ENCODE peak calls at places on chromosomes 3 and 15, in six cellular contexts. A is SK-N-SH, X is H1, B is neural progenitor cell, Y is MM.1S, E is mammary epithelial cell. V is an unnamed sample.

GRCh38 chr15:68552773-68553172 is 26.0 kb upstream of the CORO2B start:
- DNase-seq in A (no peak), X (no peak), B (no peak), Y (no peak), E (no peak), V (no peak)

GRCh38 chr15:85826756-85827515 is 32.2 kb upstream of the KLHL25 start:
- DNase-seq in A (no peak), X (no peak), B (no peak), Y (no peak), E (peak; percentile 24), V (no peak)

GRCh38 chr15:49379996-49380395 is 43.0 kb upstream of the FGF7 start:
- DNase-seq in A (no peak), X (no peak), B (no peak), Y (no peak), E (no peak), V (no peak)

GRCh38 chr3:194941956-194942483 is 256.3 kb downstream of the FAM43A start:
- DNase-seq in A (no peak), X (peak; percentile 28), B (no peak), Y (no peak), E (no peak), V (no peak)

GRCh38 chr15:66935121-66935520 is 130.3 kb upstream of the SMAD3 start:
- DNase-seq in A (no peak), X (no peak), B (no peak), Y (no peak), E (no peak), V (no peak)

GRCh38 chr3:184651945-184652344 is 59.9 kb downstream of the MAGEF1 start:
- DNase-seq in A (no peak), X (no peak), B (no peak), Y (no peak), E (peak; percentile 97), V (no peak)

GRCh38 chr15:68465861-68466560 is 34.0 kb upstream of the ITGA11 start:
- DNase-seq in A (no peak), X (no peak), B (no peak), Y (no peak), E (no peak), V (no peak)

GRCh38 chr3:98561727-98562521 is 30.1 kb downstream of the GPR15 start:
- DNase-seq in A (no peak), X (no peak), B (no peak), Y (no peak), E (peak; percentile 43), V (no peak)

GRCh38 chr15:89971592-89971997 is 29.5 kb upstream of the ZNF710 start:
- DNase-seq in A (peak; percentile 80), X (peak; percentile 90), B (peak; percentile 87), Y (peak; percentile 85), E (peak; percentile 39), V (peak; percentile 78)

GRCh38 chr3:128170866-128171516 is 17.7 kb downstream of the EEFSEC start:
- DNase-seq in A (peak; percentile 80), X (no peak), B (peak; percentile 79), Y (no peak), E (peak; percentile 61), V (peak; percentile 23)

GRCh38 chr15:45095661-45096060 is 18.3 kb downstream of the DUOX2 start:
- DNase-seq in A (no peak), X (no peak), B (no peak), Y (no peak), E (no peak), V (no peak)

GRCh38 chr15:74749832-74750231 is 1.2 kb downstream of the CYP1A2 start:
- DNase-seq in A (no peak), X (no peak), B (no peak), Y (no peak), E (no peak), V (no peak)

GRCh38 chr3:110436209-110436608 is 635.4 kb upstream of the NECTIN3 start:
- DNase-seq in A (no peak), X (no peak), B (no peak), Y (no peak), E (no peak), V (no peak)

GRCh38 chr3:165754219-165755007 is 82.8 kb downstream of the BCHE start:
- DNase-seq in A (no peak), X (no peak), B (no peak), Y (no peak), E (no peak), V (no peak)

GRCh38 chr3:42640771-42641370 is 12.6 kb upstream of the ZBTB47 start:
- DNase-seq in A (no peak), X (no peak), B (no peak), Y (no peak), E (peak; percentile 68), V (no peak)

GRCh38 chr15:64991536-64992135 is 1.9 kb upstream of the SPG21 start:
- DNase-seq in A (no peak), X (peak; percentile 2), B (no peak), Y (no peak), E (no peak), V (no peak)

GRCh38 chr3:138186216-138186615 is 885 bp upstream of the ARMC8 start:
- DNase-seq in A (no peak), X (no peak), B (peak; percentile 8), Y (no peak), E (peak; percentile 4), V (no peak)

GRCh38 chr3:195899701-195900425 is 8.5 kb downstream of the TNK2 start:
- DNase-seq in A (peak; percentile 25), X (no peak), B (no peak), Y (no peak), E (no peak), V (no peak)

GRCh38 chr15:99385865-99386264 is 134.6 kb downstream of the LRRC28 start:
- DNase-seq in A (no peak), X (no peak), B (no peak), Y (no peak), E (no peak), V (no peak)

GRCh38 chr15:25061808-25062550 is 107.2 kb downstream of the SNRPN start:
- DNase-seq in A (no peak), X (no peak), B (no peak), Y (no peak), E (no peak), V (no peak)

GRCh38 chr15:29774900-29775299 is 47.4 kb downstream of the TJP1 start:
- DNase-seq in A (no peak), X (no peak), B (no peak), Y (no peak), E (peak; percentile 81), V (no peak)

GRCh38 chr3:183296944-183297343 is 43.9 kb downstream of the B3GNT5 start:
- DNase-seq in A (no peak), X (no peak), B (no peak), Y (no peak), E (no peak), V (no peak)

GRCh38 chr3:186882125-186882524 is 39.6 kb downstream of the ADIPOQ start:
- DNase-seq in A (no peak), X (no peak), B (no peak), Y (no peak), E (no peak), V (no peak)

GRCh38 chr3:61574854-61575253 is 13.5 kb downstream of the PTPRG start:
- DNase-seq in A (no peak), X (peak; percentile 43), B (no peak), Y (no peak), E (peak; percentile 61), V (no peak)

GRCh38 chr3:129016366-129016724 is 15.2 kb downstream of the EFCC1 start:
- DNase-seq in A (no peak), X (no peak), B (no peak), Y (peak; percentile 59), E (no peak), V (peak; percentile 90)

GRCh38 chr15:72483279-72483678 is 9.1 kb downstream of the ARIH1 start:
- DNase-seq in A (no peak), X (no peak), B (no peak), Y (no peak), E (no peak), V (no peak)

GRCh38 chr3:149727676-149728075 is 24.6 kb downstream of the COMMD2 start:
- DNase-seq in A (no peak), X (no peak), B (no peak), Y (no peak), E (no peak), V (no peak)

GRCh38 chr15:33242669-33243191 is 48.2 kb upstream of the FMN1 start:
- DNase-seq in A (peak; percentile 25), X (no peak), B (peak; percentile 58), Y (peak; percentile 18), E (peak; percentile 86), V (peak; percentile 44)

GRCh38 chr3:20049275-20049674 is 9.0 kb downstream of the KAT2B start:
- DNase-seq in A (no peak), X (no peak), B (no peak), Y (no peak), E (no peak), V (peak; percentile 62)

GRCh38 chr15:63984331-63984730 is 62.0 kb downstream of the DAPK2 start:
- DNase-seq in A (no peak), X (no peak), B (no peak), Y (no peak), E (no peak), V (no peak)

GRCh38 chr15:68209735-68210408 is 4.7 kb upstream of the CALML4 start:
- DNase-seq in A (no peak), X (no peak), B (no peak), Y (no peak), E (no peak), V (peak; percentile 87)

GRCh38 chr3:113339616-113340244 is 101.6 kb downstream of the CFAP44 start:
- DNase-seq in A (no peak), X (peak; percentile 52), B (peak; percentile 6), Y (no peak), E (no peak), V (peak; percentile 3)
- TF ChIP-seq CTCF in A (peak; percentile 37), X (peak; percentile 46), B (peak; percentile 51), Y (peak; percentile 9), E (no peak), V (peak; percentile 63)

DNA sequence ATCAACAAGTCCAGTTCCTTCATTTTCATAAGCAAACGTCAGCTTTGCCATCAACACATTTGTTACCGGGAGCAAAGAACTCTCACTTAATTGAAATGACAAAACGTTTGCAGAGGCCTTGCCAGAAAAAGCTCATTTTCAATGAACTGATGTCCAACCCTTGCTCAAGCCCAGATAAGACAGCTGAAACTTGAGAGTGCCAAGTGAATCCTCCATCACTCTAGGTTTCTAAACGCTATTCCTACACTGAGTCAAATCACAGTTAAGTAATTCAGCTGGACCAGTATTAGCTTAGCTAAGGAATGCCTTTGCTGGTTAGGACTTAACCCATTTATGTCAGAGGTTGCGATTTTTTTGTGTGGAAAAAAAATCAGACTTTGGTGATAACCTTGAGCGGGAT is 11.5 kb downstream of the CHSY1 start:
- DNase-seq in A (no peak), X (no peak), B (no peak), Y (no peak), E (no peak), V (no peak)
- H3K79me2 ChIP-seq in A (peaks cover 100% of the 10 kb centered on the region), X (peaks cover 44% of the 10 kb centered on the region), B (peaks cover 99% of the 10 kb centered on the region), Y (peaks cover 100% of the 10 kb centered on the region), E (peaks cover 96% of the 10 kb centered on the region), V (peaks cover 7% of the 10 kb centered on the region)

DNA sequence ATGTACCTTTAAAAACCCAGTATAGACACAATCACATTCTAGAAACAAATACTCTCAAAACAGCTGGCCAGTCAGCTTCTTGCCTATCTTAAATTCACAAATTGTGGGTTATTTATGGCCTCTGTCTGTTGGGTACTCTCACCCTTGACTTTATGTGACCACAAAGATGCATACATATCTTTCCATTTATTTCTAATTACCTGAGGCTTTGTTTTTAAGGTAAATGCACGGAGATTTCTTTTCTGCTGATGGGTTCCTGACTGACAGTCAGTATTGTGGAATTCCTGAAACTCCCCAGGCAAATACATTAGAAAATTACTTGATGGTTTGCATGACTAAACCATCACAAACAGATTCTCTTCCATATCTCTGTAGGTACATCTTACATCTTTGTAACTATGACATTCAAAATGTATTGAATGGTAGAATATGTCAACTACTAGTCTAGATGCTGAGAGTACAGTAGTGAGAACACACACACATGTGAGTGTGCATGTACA is 107.7 kb downstream of the EDEM1 start:
- DNase-seq in A (no peak), X (no peak), B (no peak), Y (no peak), E (peak; percentile 18), V (no peak)
- H3K4me2 ChIP-seq in A (no peak overlapping the region), X (no peak overlapping the region), B (no peak overlapping the region), Y (no peak overlapping the region), E (no peak overlapping the region), V (no peak overlapping the region)

GRCh38 chr3:102034639-102035038 is 185.3 kb downstream of the NFKBIZ start:
- DNase-seq in A (no peak), X (no peak), B (no peak), Y (no peak), E (no peak), V (no peak)
- TF ChIP-seq CTCF in A (no peak), X (no peak), B (no peak), Y (no peak), E (no peak), V (no peak)

V was measured in OCI-LY7.